ENCODE peak calls at places on chromosomes 6 and 20, in seven cellular contexts. A is stomach, T is sigmoid colon, Q is HCT116, L is transverse colon, M is K562, K is breast epithelium. H is an unnamed sample.
A peak's percentile ranks its signal among the peaks of the same experiment; 100 is the strongest.

GRCh38 chr20:8933391-8933807 is 135.5 kb upstream of the PLCB4 start:
- DNase-seq in A (no peak), T (peak; percentile 76), Q (no peak), L (no peak), M (no peak), K (no peak), H (no peak)

GRCh38 chr20:33796263-33796906 is 14.8 kb upstream of the CHMP4B start:
- DNase-seq in A (peak; percentile 82), T (no peak), Q (peak; percentile 73), L (peak; percentile 73), M (no peak), K (peak; percentile 75), H (no peak)

GRCh38 chr6:16705403-16705993 is 55.8 kb downstream of the ATXN1 start:
- DNase-seq in A (no peak), T (no peak), Q (no peak), L (no peak), M (no peak), K (no peak), H (no peak)

GRCh38 chr6:26383624-26384417 is 913 bp downstream of the BTN2A2 start:
- DNase-seq in A (peak; percentile 34), T (no peak), Q (no peak), L (peak; percentile 50), M (peak; percentile 33), K (no peak), H (no peak)

GRCh38 chr6:31776563-31776960 is 566 bp downstream of the VWA7 start:
- DNase-seq in A (no peak), T (no peak), Q (no peak), L (no peak), M (no peak), K (no peak), H (no peak)

GRCh38 chr20:18072532-18072931 is 14.8 kb upstream of the OVOL2 start:
- DNase-seq in A (no peak), T (no peak), Q (no peak), L (no peak), M (no peak), K (no peak), H (no peak)

GRCh38 chr6:28282923-28283322 is 1.6 kb downstream of the PGBD1 start:
- DNase-seq in A (no peak), T (no peak), Q (no peak), L (no peak), M (no peak), K (no peak), H (no peak)

GRCh38 chr6:45420083-45420908 is 42.6 kb upstream of the SUPT3H start:
- DNase-seq in A (no peak), T (peak; percentile 62), Q (no peak), L (peak; percentile 56), M (no peak), K (no peak), H (peak; percentile 53)

GRCh38 chr20:8812818-8813217 is 256.1 kb upstream of the PLCB4 start:
- DNase-seq in A (no peak), T (peak; percentile 56), Q (no peak), L (no peak), M (no peak), K (no peak), H (peak; percentile 31)

GRCh38 chr6:113854531-113855499 is 2.3 kb upstream of the MARCKS start:
- DNase-seq in A (peak; percentile 67), T (peak; percentile 91), Q (no peak), L (peak; percentile 87), M (peak; percentile 42), K (peak; percentile 78), H (peak; percentile 92)

GRCh38 chr6:79168695-79168980 is 65.8 kb downstream of the HMGN3 start:
- DNase-seq in A (no peak), T (no peak), Q (no peak), L (no peak), M (no peak), K (no peak), H (no peak)

GRCh38 chr6:28207244-28208179 is 17.6 kb upstream of the ZSCAN9 start:
- DNase-seq in A (no peak), T (no peak), Q (no peak), L (peak; percentile 24), M (no peak), K (no peak), H (peak; percentile 31)

GRCh38 chr6:139588734-139589418 is 214.4 kb upstream of the CITED2 start:
- DNase-seq in A (no peak), T (no peak), Q (no peak), L (no peak), M (no peak), K (no peak), H (no peak)

GRCh38 chr6:148448371-148449010 is 105.9 kb downstream of the SASH1 start:
- DNase-seq in A (no peak), T (no peak), Q (no peak), L (no peak), M (no peak), K (no peak), H (no peak)

GRCh38 chr6:104884867-104885517 is 25.3 kb upstream of the HACE1 start:
- DNase-seq in A (no peak), T (no peak), Q (no peak), L (no peak), M (no peak), K (no peak), H (no peak)

GRCh38 chr6:28977351-28978136 is 27.6 kb downstream of the ZNF311 start:
- DNase-seq in A (no peak), T (no peak), Q (no peak), L (no peak), M (no peak), K (no peak), H (no peak)

GRCh38 chr6:117906905-117907599 is at the start of gene SLC35F1:
- DNase-seq in A (peak; percentile 40), T (no peak), Q (no peak), L (no peak), M (peak; percentile 25), K (no peak), H (peak; percentile 87)

GRCh38 chr6:68718379-68719073 is 83.4 kb downstream of the ADGRB3 start:
- DNase-seq in A (no peak), T (no peak), Q (no peak), L (no peak), M (no peak), K (no peak), H (no peak)

GRCh38 chr6:157981395-157982296 is at the start of gene SYNJ2:
- DNase-seq in A (peak; percentile 88), T (peak; percentile 91), Q (no peak), L (peak; percentile 90), M (peak; percentile 96), K (peak; percentile 82), H (peak; percentile 80)

GRCh38 chr6:43334466-43335095 is 26.0 kb upstream of the CRIP3 start:
- DNase-seq in A (no peak), T (no peak), Q (peak; percentile 68), L (no peak), M (peak; percentile 65), K (no peak), H (no peak)

GRCh38 chr6:30864325-30864724 is 20.0 kb upstream of the DDR1 start:
- DNase-seq in A (no peak), T (no peak), Q (no peak), L (no peak), M (no peak), K (no peak), H (no peak)

GRCh38 chr6:11815231-11815630 is 36.6 kb upstream of the ADTRP start:
- DNase-seq in A (no peak), T (no peak), Q (no peak), L (no peak), M (no peak), K (no peak), H (no peak)

GRCh38 chr20:15332711-15333160 is 995.3 kb upstream of the FLRT3 start:
- DNase-seq in A (no peak), T (no peak), Q (no peak), L (no peak), M (no peak), K (no peak), H (no peak)

GRCh38 chr6:166331503-166332133 is 10.7 kb downstream of the SFT2D1 start:
- DNase-seq in A (no peak), T (no peak), Q (no peak), L (no peak), M (peak; percentile 20), K (no peak), H (no peak)

GRCh38 chr6:159252955-159253508 is 83.8 kb downstream of the FNDC1 start:
- DNase-seq in A (no peak), T (no peak), Q (peak; percentile 33), L (no peak), M (peak; percentile 62), K (no peak), H (no peak)
- H3K4me3 ChIP-seq in A (no peak overlapping the region), T (peak overlapping the region; percentile 21), Q (no peak overlapping the region), L (no peak overlapping the region), M (no peak overlapping the region), K (peak overlapping the region; percentile 22), H (no peak overlapping the region)

DNA sequence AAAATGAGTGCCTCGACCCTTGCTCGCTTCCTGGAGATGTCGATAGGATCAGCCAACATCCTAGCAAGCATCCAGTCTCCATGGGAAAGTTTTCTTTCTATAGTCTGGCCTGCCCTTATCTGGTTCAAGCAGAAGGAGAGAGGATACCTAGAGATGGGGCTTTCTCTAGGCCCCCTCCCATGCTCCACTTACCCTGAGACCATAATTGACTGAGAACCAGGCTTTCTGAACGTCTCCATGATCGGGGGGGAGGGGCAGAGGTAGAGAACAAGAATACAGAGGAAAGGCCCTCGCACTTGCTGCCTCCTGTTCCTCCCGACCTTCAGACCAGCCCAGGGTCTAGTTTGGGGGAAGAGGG is 31.6 kb upstream of the EPB41L1 start:
- DNase-seq in A (no peak), T (no peak), Q (no peak), L (no peak), M (peak; percentile 56), K (no peak), H (no peak)
- TF ChIP-seq POLR2A in A (no peak), T (no peak), Q (no peak), L (no peak), M (no peak), K (no peak), H (no peak)

GRCh38 chr20:50418890-50419642 is 91.1 kb upstream of the PTPN1 start:
- DNase-seq in A (peak; percentile 58), T (peak; percentile 89), Q (no peak), L (no peak), M (no peak), K (no peak), H (no peak)
- TF ChIP-seq POLR2AphosphoS5 in A (peak; percentile 9), T (peak; percentile 34), Q (no peak), L (no peak), M (no peak), K (peak; percentile 79), H (peak; percentile 53)

GRCh38 chr20:24813080-24813479 is 136.0 kb upstream of the CST7 start:
- DNase-seq in A (no peak), T (no peak), Q (no peak), L (no peak), M (no peak), K (no peak), H (no peak)
- H3K4me3 ChIP-seq in A (no peak overlapping the region), T (no peak overlapping the region), Q (no peak overlapping the region), L (no peak overlapping the region), M (no peak overlapping the region), K (no peak overlapping the region), H (no peak overlapping the region)

H was measured in upper lobe of left lung.